ENCODE peak calls at places on chromosomes 13 and 19, in six cellular contexts. C, K, M, P, T and Z are unnamed samples.

GRCh38 chr13:113320226-113320875 is 23.3 kb downstream of the LAMP1 start:
- DNase-seq in C (no peak), K (no peak), M (no peak), P (no peak), T (no peak), Z (no peak)

GRCh38 chr19:1986357-1987162 is 29.0 kb downstream of the BTBD2 start:
- DNase-seq in C (no peak), K (no peak), M (no peak), P (no peak), T (no peak), Z (no peak)

GRCh38 chr13:111850458-111850857 is 216.5 kb upstream of the SOX1 start:
- DNase-seq in C (no peak), K (no peak), M (no peak), P (no peak), T (no peak), Z (no peak)

GRCh38 chr13:21988624-21989023 is 317.8 kb downstream of the FGF9 start:
- DNase-seq in C (no peak), K (no peak), M (no peak), P (no peak), T (no peak), Z (no peak)

GRCh38 chr19:52786078-52786463 is 520 bp downstream of the ZNF600 start:
- DNase-seq in C (no peak), K (peak), M (no peak), P (no peak), T (no peak), Z (no peak)

GRCh38 chr19:43462887-43463380 is 2.5 kb downstream of the LYPD3 start:
- DNase-seq in C (no peak), K (no peak), M (no peak), P (no peak), T (no peak), Z (no peak)

GRCh38 chr19:1206063-1206732 is 620 bp downstream of the STK11 start:
- DNase-seq in C (no peak), K (peak), M (no peak), P (no peak), T (no peak), Z (no peak)

GRCh38 chr13:94702181-94703041 is 9.9 kb downstream of the SOX21 start:
- DNase-seq in C (no peak), K (no peak), M (no peak), P (no peak), T (no peak), Z (no peak)

GRCh38 chr13:113763961-113764792 is 5.2 kb downstream of the TMEM255B start:
- DNase-seq in C (no peak), K (no peak), M (no peak), P (no peak), T (no peak), Z (no peak)

GRCh38 chr19:8640402-8641004 is 10.1 kb downstream of the NFILZ start:
- DNase-seq in C (no peak), K (no peak), M (no peak), P (no peak), T (no peak), Z (no peak)

GRCh38 chr13:75512253-75512652 is 25.4 kb downstream of the COMMD6 start:
- DNase-seq in C (no peak), K (no peak), M (no peak), P (no peak), T (no peak), Z (no peak)

GRCh38 chr19:51637362-51637978 is 7.3 kb upstream of the SIGLEC5 start:
- DNase-seq in C (no peak), K (no peak), M (no peak), P (no peak), T (no peak), Z (no peak)

GRCh38 chr19:14526423-14526822 is 3.0 kb upstream of the TECR start:
- DNase-seq in C (no peak), K (no peak), M (no peak), P (no peak), T (no peak), Z (no peak)

GRCh38 chr19:44757735-44758505 is 9.4 kb downstream of the BCL3 start:
- DNase-seq in C (no peak), K (no peak), M (no peak), P (no peak), T (no peak), Z (peak)

GRCh38 chr13:23980160-23980551 is 82.9 kb upstream of the C1QTNF9B start:
- DNase-seq in C (no peak), K (peak), M (peak), P (peak), T (peak), Z (peak)

GRCh38 chr13:110867380-110867779 is 47.5 kb downstream of the ANKRD10 start:
- DNase-seq in C (no peak), K (no peak), M (no peak), P (no peak), T (no peak), Z (no peak)